ENCODE peak calls at places on chromosome X, in six cellular contexts. I is uterus, Z is mammary epithelial cell, A is cardiac muscle cell, J is esophagus squamous epithelium, R is lower lobe of right lung. D is an unnamed sample.

GRCh38 chrX:152915541-152916241 is 17.8 kb downstream of the ZNF185 start:
- DNase-seq in I (peak; percentile 50), Z (peak; percentile 20), A (peak; percentile 44), J (no peak), R (no peak), D (no peak)

GRCh38 chrX:940691-941090 is 271.8 kb downstream of the CRLF2 start:
- DNase-seq in I (no peak), Z (no peak), A (no peak), J (no peak), R (no peak), D (no peak)

GRCh38 chrX:134821370-134821769 is 163.1 kb upstream of the PLAC1 start:
- DNase-seq in I (peak; percentile 28), Z (no peak), A (no peak), J (no peak), R (no peak), D (no peak)

GRCh38 chrX:39907964-39908616 is 189.7 kb downstream of the BCOR start:
- DNase-seq in I (peak; percentile 63), Z (peak; percentile 86), A (peak; percentile 36), J (no peak), R (peak; percentile 78), D (peak; percentile 53)

GRCh38 chrX:124388562-124388961 is 42.2 kb downstream of the SH2D1A start:
- DNase-seq in I (peak; percentile 20), Z (peak; percentile 31), A (peak; percentile 65), J (no peak), R (peak; percentile 42), D (no peak)

GRCh38 chrX:102637561-102637960 is 13.7 kb upstream of the GPRASP1 start:
- DNase-seq in I (no peak), Z (no peak), A (no peak), J (no peak), R (no peak), D (no peak)

GRCh38 chrX:41960142-41960541 is 36.8 kb upstream of the CASK start:
- DNase-seq in I (no peak), Z (no peak), A (no peak), J (no peak), R (no peak), D (no peak)

GRCh38 chrX:65407157-65407626 is 127.4 kb downstream of the LAS1L start:
- DNase-seq in I (no peak), Z (peak; percentile 6), A (peak; percentile 0), J (no peak), R (no peak), D (no peak)

GRCh38 chrX:115592997-115593734 is 32.2 kb downstream of the PLS3 start:
- DNase-seq in I (no peak), Z (peak; percentile 70), A (peak; percentile 17), J (no peak), R (no peak), D (no peak)

GRCh38 chrX:63581390-63581789 is 203.6 kb downstream of the ARHGEF9 start:
- DNase-seq in I (no peak), Z (no peak), A (no peak), J (no peak), R (no peak), D (no peak)

GRCh38 chrX:44967221-44967620 is 94.2 kb downstream of the KDM6A start:
- DNase-seq in I (no peak), Z (no peak), A (no peak), J (no peak), R (no peak), D (no peak)

GRCh38 chrX:133254666-133255065 is 36.5 kb upstream of the TFDP3 start:
- DNase-seq in I (no peak), Z (peak; percentile 34), A (no peak), J (no peak), R (no peak), D (no peak)

GRCh38 chrX:136635235-136635634 is 12.7 kb upstream of the CD40LG start:
- DNase-seq in I (no peak), Z (no peak), A (no peak), J (no peak), R (no peak), D (no peak)

GRCh38 chrX:16137416-16138107 is 14.2 kb downstream of the GRPR start:
- DNase-seq in I (no peak), Z (no peak), A (no peak), J (no peak), R (no peak), D (no peak)

GRCh38 chrX:136528645-136529315 is 3.2 kb upstream of the VGLL1 start:
- DNase-seq in I (no peak), Z (no peak), A (no peak), J (no peak), R (no peak), D (no peak)

GRCh38 chrX:44218465-44218864 is 125.0 kb downstream of the EFHC2 start:
- DNase-seq in I (no peak), Z (no peak), A (no peak), J (no peak), R (no peak), D (no peak)

GRCh38 chrX:49278081-49278480 is 8.5 kb downstream of the PPP1R3F start:
- DNase-seq in I (no peak), Z (no peak), A (no peak), J (no peak), R (no peak), D (no peak)

GRCh38 chrX:960821-961220 is 251.6 kb downstream of the CRLF2 start:
- DNase-seq in I (no peak), Z (no peak), A (no peak), J (no peak), R (no peak), D (no peak)

GRCh38 chrX:72133851-72134546 is 2.3 kb upstream of the RTL5 start:
- DNase-seq in I (no peak), Z (no peak), A (no peak), J (no peak), R (no peak), D (no peak)

GRCh38 chrX:77160301-77160700 is 286.9 kb upstream of the FGF16 start:
- DNase-seq in I (no peak), Z (no peak), A (no peak), J (no peak), R (no peak), D (no peak)

GRCh38 chrX:47158781-47159180 is 13.8 kb downstream of the RBM10 start:
- DNase-seq in I (no peak), Z (no peak), A (no peak), J (no peak), R (no peak), D (no peak)

GRCh38 chrX:109360301-109360700 is 121.6 kb downstream of the GUCY2F start:
- DNase-seq in I (no peak), Z (peak; percentile 24), A (no peak), J (no peak), R (no peak), D (no peak)

DNA sequence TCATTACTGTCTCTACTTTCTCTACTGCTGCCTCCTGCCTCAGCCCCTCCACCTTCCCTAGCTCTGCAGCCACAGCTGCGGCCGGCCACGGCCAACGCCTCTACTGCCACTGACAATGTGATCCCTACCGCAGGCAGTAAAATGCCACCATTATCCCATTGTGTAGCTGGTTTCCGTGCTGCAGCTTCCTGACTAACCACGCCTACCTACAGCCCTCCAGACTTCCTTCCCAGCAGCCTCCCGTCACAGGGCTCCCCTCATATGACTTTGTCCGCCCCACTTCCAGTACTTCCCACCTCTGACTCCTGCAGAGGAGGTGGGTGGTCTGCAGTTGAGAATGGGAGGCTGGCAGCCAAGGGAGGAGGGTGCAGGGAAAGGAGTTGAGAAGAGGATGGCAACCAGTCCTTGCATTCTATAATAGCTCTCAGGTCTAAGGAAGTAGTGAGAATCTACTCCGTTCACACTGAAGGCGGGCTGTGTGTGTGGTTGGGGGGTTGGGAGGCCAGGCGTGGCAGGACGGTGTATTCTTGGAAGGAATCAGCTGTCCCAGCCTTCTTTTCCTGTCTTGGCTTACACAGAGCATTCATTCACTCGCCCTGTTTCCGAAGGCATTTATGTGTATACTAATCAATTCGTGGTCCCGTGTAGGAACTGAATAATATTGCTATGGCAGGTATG is 33.1 kb upstream of the USP51 start:
- DNase-seq in I (no peak), Z (no peak), A (no peak), J (no peak), R (no peak), D (no peak)
- H3K4me3 ChIP-seq in I (no peak overlapping the region), Z (no peak overlapping the region), A (no peak overlapping the region), J (no peak overlapping the region), R (no peak overlapping the region), D (no peak overlapping the region)

GRCh38 chrX:35886135-35886534 is 33.4 kb upstream of the CFAP47 start:
- DNase-seq in I (no peak), Z (no peak), A (no peak), J (no peak), R (no peak), D (no peak)

DNA sequence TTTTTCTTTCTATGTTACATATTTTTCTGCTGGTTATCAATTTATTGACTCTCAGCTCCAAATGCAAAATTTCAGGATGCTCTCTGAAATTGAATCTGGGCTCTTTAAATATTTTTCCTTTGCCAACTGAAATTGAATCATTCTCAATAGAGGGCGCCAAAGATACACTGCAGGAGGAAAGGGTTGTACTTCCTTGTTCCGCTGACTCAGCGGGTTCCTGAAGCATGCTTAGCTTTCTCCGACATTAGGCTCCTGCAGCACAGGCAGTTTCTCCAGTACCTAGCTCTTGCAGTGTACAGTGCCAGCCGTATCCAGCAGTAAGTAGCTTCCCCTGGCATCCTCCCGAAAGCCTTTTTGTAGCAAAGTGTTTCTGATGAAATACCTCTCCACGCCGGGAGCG is 28.8 kb upstream of the CFAP47 start:
- DNase-seq in I (no peak), Z (peak; percentile 35), A (peak; percentile 80), J (no peak), R (no peak), D (no peak)
- TF ChIP-seq CTCF in I (peak; percentile 14), Z (peak; percentile 69), A (peak; percentile 34), J (peak; percentile 58), R (peak; percentile 40), D (peak; percentile 26)

GRCh38 chrX:107687445-107687844 is 59.1 kb downstream of the PRPS1 start:
- DNase-seq in I (no peak), Z (no peak), A (no peak), J (no peak), R (no peak), D (no peak)
- H3K4me1 ChIP-seq in I (peaks cover 5% of the 10 kb centered on the region), Z (peaks cover 23% of the 10 kb centered on the region), A (peaks cover 43% of the 10 kb centered on the region), J (no peaks in the 10 kb centered on the region), R (peaks cover 44% of the 10 kb centered on the region), D (peaks cover 18% of the 10 kb centered on the region)

DNA sequence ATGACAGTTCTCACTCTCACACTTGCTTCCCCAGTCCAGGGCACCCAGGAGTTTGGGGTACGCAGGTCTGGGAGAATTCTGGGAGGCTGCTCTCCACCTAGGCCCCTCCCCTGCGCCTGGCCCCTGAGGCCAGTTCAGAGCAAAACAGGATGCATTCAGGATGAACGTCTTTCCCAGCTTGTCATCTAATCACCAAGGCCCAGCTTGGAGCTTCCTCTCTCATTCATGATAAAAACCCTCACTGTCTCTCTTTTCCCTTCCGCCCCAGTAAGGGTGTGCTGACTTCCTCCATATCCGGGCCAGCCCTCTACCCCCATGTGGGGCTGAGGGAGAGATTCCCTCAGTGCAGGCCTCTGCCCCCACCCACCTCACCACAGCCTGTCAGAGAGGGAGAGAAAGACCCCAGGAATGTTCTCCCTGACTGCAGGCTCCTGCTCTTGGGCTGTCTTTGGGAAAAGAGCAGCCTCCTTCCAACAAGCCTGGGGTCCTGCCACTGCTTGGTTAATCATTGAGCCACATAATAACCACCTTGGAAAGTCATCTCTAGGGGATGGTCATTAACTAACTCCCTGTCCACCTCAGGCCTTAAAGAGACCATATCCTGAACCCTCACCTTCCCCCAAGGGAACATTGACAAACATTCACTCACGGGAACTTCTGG is 50.1 kb downstream of the STARD8 start:
- DNase-seq in I (no peak), Z (no peak), A (no peak), J (no peak), R (no peak), D (no peak)
- H3K4me3 ChIP-seq in I (no peak overlapping the region), Z (no peak overlapping the region), A (no peak overlapping the region), J (no peak overlapping the region), R (peak overlapping the region; percentile 63), D (no peak overlapping the region)